ENCODE peak calls at places on chromosome 11, in seven cellular contexts. B is progenitor cell of endocrine pancreas, O is HCT116, X is HFFc6, H is body of pancreas, W is mammary epithelial cell, V is GM23338. E is an unnamed sample.

GRCh38 chr11:133176748-133177147 is 355.6 kb downstream of the OPCML start:
- DNase-seq in B (no peak), V (no peak), W (no peak), X (no peak), O (no peak), H (no peak), E (no peak)

GRCh38 chr11:110366234-110366633 is 63.5 kb upstream of the FDX1 start:
- DNase-seq in W (peak; percentile 35), H (peak; percentile 81), V (no peak), B (no peak), O (no peak), X (no peak), E (no peak)

GRCh38 chr11:64058494-64058893 is 22.8 kb downstream of the FLRT1 start:
- DNase-seq in V (no peak), W (no peak), X (no peak), H (no peak), O (no peak), B (no peak), E (no peak)

GRCh38 chr11:133323354-133323753 is 208.9 kb downstream of the OPCML start:
- DNase-seq in X (no peak), H (no peak), B (no peak), V (no peak), O (no peak), W (no peak), E (no peak)

GRCh38 chr11:88411265-88411664 is 73.7 kb upstream of the CTSC start:
- DNase-seq in O (no peak), H (no peak), V (no peak), X (peak; percentile 91), W (peak; percentile 94), B (no peak), E (no peak)

GRCh38 chr11:22634897-22635629 is 9.4 kb upstream of the FANCF start:
- DNase-seq in B (no peak), W (peak; percentile 29), V (peak; percentile 51), H (no peak), O (no peak), X (no peak), E (no peak)

GRCh38 chr11:47464479-47464878 is 15.5 kb upstream of the RAPSN start:
- DNase-seq in W (no peak), X (no peak), H (no peak), V (peak; percentile 59), O (no peak), B (no peak), E (no peak)

GRCh38 chr11:78054971-78055370 is 8.7 kb upstream of the THRSP start:
- DNase-seq in V (no peak), O (no peak), B (no peak), X (no peak), W (no peak), H (no peak), E (no peak)

GRCh38 chr11:3134218-3134621 is 30.9 kb downstream of the OSBPL5 start:
- DNase-seq in W (no peak), H (no peak), V (no peak), O (no peak), B (no peak), X (no peak), E (no peak)

GRCh38 chr11:65446446-65447277 is 24.1 kb downstream of the NEAT1 start:
- DNase-seq in H (peak; percentile 58), X (peak; percentile 58), W (peak; percentile 50), V (no peak), O (no peak), B (no peak), E (no peak)

GRCh38 chr11:63553759-63554158 is 9.4 kb downstream of the PLAAT2 start:
- DNase-seq in B (no peak), V (no peak), W (no peak), X (no peak), H (no peak), O (no peak), E (no peak)

GRCh38 chr11:7630002-7630401 is 43.3 kb downstream of the CYB5R2 start:
- DNase-seq in W (no peak), H (peak; percentile 24), B (no peak), O (no peak), V (no peak), X (no peak), E (no peak)

GRCh38 chr11:130779943-130780342 is 136.3 kb downstream of the SNX19 start:
- DNase-seq in O (no peak), W (no peak), X (no peak), V (no peak), H (no peak), B (no peak), E (no peak)

GRCh38 chr11:27083241-27083640 is 42.6 kb downstream of the BBOX1 start:
- DNase-seq in V (no peak), W (no peak), B (no peak), X (no peak), O (no peak), H (no peak), E (no peak)

GRCh38 chr11:107824668-107825369 is 33.8 kb downstream of the SLC35F2 start:
- DNase-seq in B (no peak), H (no peak), O (no peak), V (no peak), W (no peak), X (no peak), E (no peak)

GRCh38 chr11:126476256-126476970 is 120.9 kb downstream of the ST3GAL4 start:
- DNase-seq in H (no peak), O (no peak), B (no peak), X (no peak), W (no peak), V (no peak), E (no peak)

GRCh38 chr11:11821899-11822298 is 19.9 kb upstream of the USP47 start:
- DNase-seq in W (no peak), V (no peak), O (no peak), H (no peak), X (no peak), B (no peak), E (no peak)

GRCh38 chr11:2809854-2810253 is 75.7 kb downstream of the CDKN1C start:
- DNase-seq in O (no peak), V (no peak), W (no peak), B (no peak), H (no peak), X (no peak), E (no peak)

GRCh38 chr11:20373568-20374209 is 10.2 kb downstream of the HTATIP2 start:
- DNase-seq in V (no peak), X (no peak), O (no peak), W (no peak), H (no peak), B (no peak), E (no peak)

GRCh38 chr11:3202759-3203158 is 15.9 kb downstream of the MRGPRG start:
- DNase-seq in O (no peak), X (no peak), H (no peak), W (no peak), B (no peak), V (no peak), E (no peak)

DNA sequence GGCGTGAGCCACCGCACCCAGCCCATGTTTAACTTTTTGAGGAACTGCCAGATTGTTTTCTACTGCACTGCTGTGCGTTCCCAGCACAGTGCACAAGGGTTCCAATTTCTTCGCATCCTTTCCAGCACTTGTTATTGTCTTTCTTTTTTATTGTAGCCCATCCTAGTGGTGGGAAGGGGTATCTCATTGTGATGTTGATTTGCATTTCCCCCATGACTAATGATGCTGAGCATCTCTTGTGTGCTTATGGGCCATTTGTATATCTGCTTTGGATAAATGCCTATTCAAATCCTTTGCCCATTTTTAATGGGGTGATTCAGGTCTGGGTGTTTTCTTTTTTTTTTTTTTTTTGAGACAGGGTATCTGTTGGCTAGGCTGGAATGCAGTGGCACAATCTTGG is 36.6 kb upstream of the SYT7 start:
- DNase-seq in W (no peak), O (no peak), V (no peak), B (no peak), H (no peak), X (no peak), E (no peak)
- TF ChIP-seq CTCF in W (peak; percentile 9), O (peak; percentile 3), V (peak; percentile 26), B (peak; percentile 9), H (no peak), X (peak; percentile 55), E (peak; percentile 57)

DNA sequence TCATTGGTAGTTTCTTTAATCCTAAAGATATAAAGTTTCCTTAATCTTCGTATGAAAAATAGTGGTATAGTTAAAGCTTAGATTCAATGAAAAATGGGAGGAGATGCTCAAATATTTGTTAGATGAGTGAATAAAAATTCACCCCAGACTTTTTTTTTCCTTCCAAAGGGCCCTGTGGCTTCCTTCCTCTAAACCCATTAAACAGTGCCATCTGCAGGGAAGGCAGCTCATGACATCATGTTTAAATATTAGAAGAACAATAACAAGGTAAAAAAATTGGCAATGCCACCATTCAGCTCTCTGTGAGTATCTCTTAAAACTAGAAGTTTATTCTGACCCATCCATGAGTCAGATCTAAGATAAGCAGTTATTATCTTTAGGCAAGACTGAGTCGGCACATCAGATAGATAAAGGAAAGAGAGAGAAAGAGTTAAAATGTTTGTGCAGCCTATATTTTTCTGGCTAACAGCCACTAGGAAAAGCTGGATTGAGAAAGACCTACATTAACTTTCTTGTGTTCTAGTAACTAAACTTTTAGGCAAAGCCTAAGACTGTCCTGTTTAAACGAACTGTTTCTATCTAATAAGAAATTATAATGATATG is 19.1 kb upstream of the OOSP1 start:
- DNase-seq in W (peak; percentile 68), B (no peak), V (peak; percentile 75), H (peak; percentile 31), X (peak; percentile 67), O (peak; percentile 56), E (peak; percentile 50)
- TF ChIP-seq CTCF in W (peak; percentile 75), B (peak; percentile 73), V (peak; percentile 88), H (peak; percentile 34), X (peak; percentile 80), O (peak; percentile 81), E (peak; percentile 61)

GRCh38 chr11:34916810-34917780 is 677 bp downstream of the PDHX start:
- DNase-seq in B (no peak), H (no peak), X (no peak), W (peak; percentile 3), V (peak; percentile 81), O (peak; percentile 34), E (no peak)
- TF ChIP-seq CTCF in B (no peak), H (no peak), X (no peak), W (no peak), V (no peak), O (no peak), E (no peak)

DNA sequence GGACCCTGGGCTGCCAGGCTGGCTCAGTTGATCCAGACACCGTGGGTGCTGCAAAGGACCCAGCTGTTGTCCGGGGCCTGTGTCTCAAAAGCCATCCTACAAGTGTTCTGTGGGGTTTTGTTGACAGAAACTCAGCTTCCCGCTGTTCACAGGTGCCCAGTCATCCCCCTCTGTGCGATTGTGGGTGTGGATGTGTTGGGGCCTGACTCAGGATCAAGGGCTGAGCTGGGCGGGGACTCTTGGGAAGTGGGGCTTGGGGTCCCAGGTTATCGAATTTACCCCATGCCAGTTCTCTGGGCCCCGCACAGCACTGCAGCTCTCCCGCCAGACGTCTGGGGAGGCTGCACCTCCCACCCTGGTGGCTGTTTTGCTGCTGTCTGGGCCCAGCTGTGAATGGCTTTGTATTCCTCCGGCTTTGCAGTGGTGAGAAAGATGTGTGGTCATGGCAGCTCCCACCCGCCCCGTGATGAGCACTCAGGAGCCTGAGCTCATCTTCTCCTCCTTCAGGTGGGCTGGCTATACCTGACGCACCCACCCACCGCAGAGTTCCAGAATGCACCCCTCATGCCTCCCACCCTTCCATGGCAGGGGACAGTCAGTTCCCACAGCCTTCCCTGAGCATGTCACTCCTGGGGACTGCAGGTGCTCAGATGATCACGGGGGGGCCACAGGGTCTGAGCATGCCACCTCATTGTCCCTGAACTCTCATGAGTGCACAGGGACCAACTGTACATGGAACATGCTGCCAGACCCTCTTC is 3.6 kb upstream of the AP2A2 start:
- DNase-seq in B (no peak), H (no peak), W (no peak), O (no peak), X (no peak), V (no peak), E (no peak)
- TF ChIP-seq CTCF in B (no peak), H (no peak), W (no peak), O (no peak), X (no peak), V (no peak), E (no peak)

GRCh38 chr11:14773755-14774154 is 118.3 kb downstream of the CYP2R1 start:
- DNase-seq in X (no peak), B (no peak), H (no peak), W (no peak), O (no peak), V (peak; percentile 80), E (peak; percentile 5)
- TF ChIP-seq CTCF in X (no peak), B (peak; percentile 38), H (no peak), W (peak; percentile 19), O (no peak), V (peak; percentile 77), E (no peak)